ENCODE peak calls at places on chromosomes 12 and 14, in five cellular contexts. M, T, E, Z and K are unnamed samples.
A peak's percentile ranks its signal among the peaks of the same experiment; 100 is the strongest.

GRCh38 chr14:75252254-75252837 is 26.3 kb upstream of the FOS start:
- DNase-seq in M (no peak), T (no peak), E (no peak), Z (no peak), K (no peak)

GRCh38 chr12:7383157-7383556 is 60.8 kb downstream of the CD163L1 start:
- DNase-seq in M (no peak), T (no peak), E (no peak), Z (no peak), K (no peak)

GRCh38 chr12:7937867-7938506 is 2.0 kb upstream of the SLC2A3 start:
- DNase-seq in M (no peak), T (no peak), E (no peak), Z (no peak), K (no peak)

GRCh38 chr14:21136024-21136423 is 19.8 kb downstream of the OR5AU1 start:
- DNase-seq in M (no peak), T (peak; percentile 35), E (no peak), Z (no peak), K (peak; percentile 26)

GRCh38 chr12:13210543-13211190 is 14.1 kb downstream of the EMP1 start:
- DNase-seq in M (no peak), T (no peak), E (no peak), Z (no peak), K (no peak)

GRCh38 chr14:68881396-68881795 is 88.5 kb upstream of the ZFP36L1 start:
- DNase-seq in M (no peak), T (no peak), E (no peak), Z (no peak), K (no peak)

GRCh38 chr14:89899917-89900680 is 54.4 kb downstream of the EFCAB11 start:
- DNase-seq in M (no peak), T (peak; percentile 13), E (no peak), Z (no peak), K (peak; percentile 14)

GRCh38 chr12:93638095-93638494 is 39.1 kb upstream of the CRADD start:
- DNase-seq in M (no peak), T (no peak), E (no peak), Z (no peak), K (no peak)

GRCh38 chr14:55117816-55118441 is 11.1 kb upstream of the LGALS3 start:
- DNase-seq in M (no peak), T (no peak), E (no peak), Z (no peak), K (no peak)

GRCh38 chr14:98965061-98965460 is 306.9 kb downstream of the BCL11B start:
- DNase-seq in M (no peak), T (no peak), E (no peak), Z (no peak), K (no peak)
- TF ChIP-seq SUZ12 in M (no peak), T (no peak), E (no peak), Z (no peak), K (no peak)

DNA sequence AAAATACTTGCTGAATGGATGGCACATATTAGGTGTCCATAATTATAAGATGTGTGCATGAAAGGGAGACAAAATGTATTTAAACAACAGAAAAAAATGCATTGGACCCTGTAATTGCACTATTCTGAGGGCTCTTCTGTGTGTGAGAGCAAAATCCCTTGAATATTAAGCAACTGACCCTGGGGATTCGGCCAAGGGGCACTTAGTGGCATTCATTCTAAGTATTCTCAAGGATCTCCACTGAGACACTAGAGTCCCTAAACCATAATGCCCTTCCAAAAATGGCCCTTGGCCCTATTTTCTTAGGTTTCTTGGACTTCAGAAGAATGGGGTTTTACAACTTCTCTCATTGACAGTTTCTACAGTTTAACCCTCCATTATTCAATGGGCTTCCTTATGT is 388.6 kb downstream of the GLT1D1 start:
- DNase-seq in M (no peak), T (no peak), E (no peak), Z (no peak), K (no peak)
- TF ChIP-seq SUZ12 in M (no peak), T (no peak), E (no peak), Z (no peak), K (no peak)

DNA sequence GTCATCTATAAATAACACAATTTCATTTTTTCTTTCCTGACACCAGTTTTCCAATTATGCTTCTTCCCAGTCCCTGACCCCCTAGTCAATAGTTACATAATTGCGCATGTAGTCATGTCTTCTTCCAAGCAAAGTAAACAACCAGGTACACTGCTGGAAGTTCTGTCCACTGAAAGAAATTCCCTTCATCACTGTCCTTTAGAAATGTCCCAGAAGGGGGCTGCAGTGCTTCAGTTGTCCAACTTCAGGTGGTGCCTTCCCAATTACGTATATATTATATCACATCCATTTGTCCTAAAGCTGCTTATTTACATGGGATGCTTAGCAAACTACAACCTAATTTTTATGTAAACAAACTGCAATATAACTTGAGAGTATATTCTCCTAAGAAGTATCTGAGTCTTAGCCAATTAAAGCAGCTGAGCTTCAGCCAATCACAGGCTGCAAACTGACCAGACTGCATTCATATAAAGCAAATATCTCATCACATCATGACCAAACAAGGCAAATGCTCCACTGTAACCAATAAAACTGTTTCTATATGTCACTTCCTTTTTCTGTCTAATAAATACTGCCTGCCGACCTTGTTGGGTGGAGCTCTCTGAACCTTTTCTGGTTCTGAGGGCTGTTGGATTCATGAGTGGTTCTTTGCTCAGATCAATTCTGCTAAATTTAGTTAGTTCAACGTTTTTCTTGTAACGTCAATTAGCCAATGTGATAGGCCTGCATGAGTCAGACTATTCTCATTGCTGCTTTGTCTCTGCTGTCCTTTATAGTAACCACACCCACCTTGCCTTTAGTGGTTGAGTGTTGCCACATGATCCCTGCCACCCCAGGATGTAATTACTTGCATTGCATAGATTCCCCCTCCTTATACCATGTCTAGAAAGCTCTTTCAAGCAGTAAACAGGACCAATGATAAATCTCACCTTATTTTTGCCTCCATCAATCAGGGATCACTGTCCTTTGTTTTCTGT is 239.3 kb downstream of the ALG10B start:
- DNase-seq in M (no peak), T (no peak), E (no peak), Z (no peak), K (no peak)
- TF ChIP-seq SUZ12 in M (no peak), T (no peak), E (no peak), Z (no peak), K (no peak)

GRCh38 chr12:51177897-51178296 is 5.0 kb upstream of the TFCP2 start:
- DNase-seq in M (no peak), T (no peak), E (no peak), Z (no peak), K (no peak)

GRCh38 chr12:51171884-51172514 is 936 bp downstream of the TFCP2 start:
- DNase-seq in M (no peak), T (peak; percentile 16), E (no peak), Z (peak; percentile 17), K (no peak)

GRCh38 chr12:51172515-51173431 is at the start of gene TFCP2:
- DNase-seq in M (peak; percentile 96), T (peak; percentile 93), E (peak; percentile 92), Z (peak; percentile 82), K (peak; percentile 92)

GRCh38 chr12:51174501-51174900 is 1.6 kb upstream of the TFCP2 start:
- DNase-seq in M (no peak), T (no peak), E (no peak), Z (no peak), K (no peak)
- TF ChIP-seq SUZ12 in M (no peak), T (no peak), E (no peak), Z (no peak), K (no peak)

GRCh38 chr12:46101121-46101869 is 110.9 kb upstream of the SCAF11 start:
- DNase-seq in M (no peak), T (no peak), E (no peak), Z (no peak), K (no peak)
- TF ChIP-seq SUZ12 in M (no peak), T (no peak), E (no peak), Z (no peak), K (no peak)

GRCh38 chr12:68478516-68479260 is 132.0 kb upstream of the RAP1B start:
- DNase-seq in M (no peak), T (no peak), E (no peak), Z (no peak), K (no peak)
- TF ChIP-seq SUZ12 in M (no peak), T (no peak), E (no peak), Z (no peak), K (no peak)

GRCh38 chr12:58776144-58776543 is 144.2 kb downstream of the LRIG3 start:
- DNase-seq in M (no peak), T (no peak), E (no peak), Z (no peak), K (no peak)
- TF ChIP-seq SUZ12 in M (no peak), T (no peak), E (no peak), Z (no peak), K (no peak)

GRCh38 chr12:65948320-65949008 is 124.2 kb downstream of the HMGA2 start:
- DNase-seq in M (no peak), T (no peak), E (no peak), Z (no peak), K (no peak)
- TF ChIP-seq SUZ12 in M (no peak), T (no peak), E (no peak), Z (no peak), K (no peak)